ENCODE peak calls at places on chromosomes 1 and 21, in five cellular contexts. One of them, this sample, is unnamed.
A peak's percentile ranks its signal among the peaks of the same experiment; 100 is the strongest.

GRCh38 chr1:45669379-45669778 is 17.0 kb downstream of the GPBP1L1 start:
- DNase-seq in activated B cell treated with CpG ODN at 0.5 μM for 24 hours: no peak
- DNase-seq in fibroblast of pulmonary artery: no peak
- DNase-seq in AG04450: no peak
- DNase-seq in astrocyte of the spinal cord: no peak
- DNase-seq in this sample: no peak

GRCh38 chr1:62311473-62311943 is 7.7 kb downstream of the KANK4 start:
- DNase-seq in AG04450: no peak
- DNase-seq in fibroblast of pulmonary artery: no peak
- DNase-seq in activated B cell treated with CpG ODN at 0.5 μM for 24 hours: no peak
- DNase-seq in astrocyte of the spinal cord: no peak
- DNase-seq in this sample: peak; percentile 56

GRCh38 chr1:215748431-215748830 is 181.3 kb downstream of the KCTD3 start:
- DNase-seq in fibroblast of pulmonary artery: no peak
- DNase-seq in astrocyte of the spinal cord: no peak
- DNase-seq in AG04450: no peak
- DNase-seq in activated B cell treated with CpG ODN at 0.5 μM for 24 hours: no peak
- DNase-seq in this sample: no peak

GRCh38 chr1:23865543-23865930 is 2.6 kb downstream of the FUCA1 start:
- DNase-seq in fibroblast of pulmonary artery: peak; percentile 10
- DNase-seq in astrocyte of the spinal cord: peak; percentile 88
- DNase-seq in activated B cell treated with CpG ODN at 0.5 μM for 24 hours: no peak
- DNase-seq in AG04450: no peak
- DNase-seq in this sample: no peak

GRCh38 chr1:101285922-101286568 is 49.2 kb downstream of the S1PR1 start:
- DNase-seq in AG04450: no peak
- DNase-seq in activated B cell treated with CpG ODN at 0.5 μM for 24 hours: no peak
- DNase-seq in fibroblast of pulmonary artery: no peak
- DNase-seq in astrocyte of the spinal cord: no peak
- DNase-seq in this sample: no peak

GRCh38 chr21:35696644-35697043 is 363.7 kb downstream of the SETD4 start:
- DNase-seq in AG04450: no peak
- DNase-seq in astrocyte of the spinal cord: no peak
- DNase-seq in fibroblast of pulmonary artery: no peak
- DNase-seq in activated B cell treated with CpG ODN at 0.5 μM for 24 hours: no peak
- DNase-seq in this sample: no peak

GRCh38 chr1:203144661-203145060 is 17.1 kb downstream of the ADORA1 start:
- DNase-seq in astrocyte of the spinal cord: no peak
- DNase-seq in fibroblast of pulmonary artery: peak; percentile 56
- DNase-seq in AG04450: no peak
- DNase-seq in activated B cell treated with CpG ODN at 0.5 μM for 24 hours: no peak
- DNase-seq in this sample: no peak

GRCh38 chr1:9181990-9182783 is 52.4 kb upstream of the H6PD start:
- DNase-seq in fibroblast of pulmonary artery: peak; percentile 56
- DNase-seq in astrocyte of the spinal cord: peak; percentile 42
- DNase-seq in AG04450: no peak
- DNase-seq in activated B cell treated with CpG ODN at 0.5 μM for 24 hours: no peak
- DNase-seq in this sample: no peak

GRCh38 chr1:154598871-154599635 is 8.9 kb downstream of the ADAR start:
- DNase-seq in AG04450: no peak
- DNase-seq in fibroblast of pulmonary artery: peak; percentile 37
- DNase-seq in activated B cell treated with CpG ODN at 0.5 μM for 24 hours: no peak
- DNase-seq in astrocyte of the spinal cord: peak; percentile 40
- DNase-seq in this sample: no peak

GRCh38 chr21:16534408-16535099 is 804.8 kb downstream of the USP25 start:
- DNase-seq in fibroblast of pulmonary artery: peak; percentile 98
- DNase-seq in AG04450: no peak
- DNase-seq in astrocyte of the spinal cord: peak; percentile 76
- DNase-seq in activated B cell treated with CpG ODN at 0.5 μM for 24 hours: no peak
- DNase-seq in this sample: no peak

GRCh38 chr1:67812225-67812624 is 21.0 kb downstream of the GNG12 start:
- DNase-seq in fibroblast of pulmonary artery: no peak
- DNase-seq in astrocyte of the spinal cord: no peak
- DNase-seq in activated B cell treated with CpG ODN at 0.5 μM for 24 hours: no peak
- DNase-seq in AG04450: no peak
- DNase-seq in this sample: no peak

GRCh38 chr1:24022611-24023359 is 42.7 kb upstream of the SRSF10 start:
- DNase-seq in AG04450: no peak
- DNase-seq in fibroblast of pulmonary artery: peak; percentile 75
- DNase-seq in activated B cell treated with CpG ODN at 0.5 μM for 24 hours: no peak
- DNase-seq in astrocyte of the spinal cord: peak; percentile 91
- DNase-seq in this sample: no peak

GRCh38 chr1:174912243-174912642 is 87.5 kb upstream of the CACYBP start:
- DNase-seq in fibroblast of pulmonary artery: no peak
- DNase-seq in astrocyte of the spinal cord: no peak
- DNase-seq in AG04450: no peak
- DNase-seq in activated B cell treated with CpG ODN at 0.5 μM for 24 hours: no peak
- DNase-seq in this sample: no peak

GRCh38 chr1:3501856-3502665 is 47.6 kb downstream of the ARHGEF16 start:
- DNase-seq in astrocyte of the spinal cord: peak; percentile 43
- DNase-seq in activated B cell treated with CpG ODN at 0.5 μM for 24 hours: no peak
- DNase-seq in AG04450: no peak
- DNase-seq in fibroblast of pulmonary artery: peak; percentile 54
- DNase-seq in this sample: no peak

GRCh38 chr1:32926562-32926961 is 25.4 kb upstream of the TMEM54 start:
- DNase-seq in activated B cell treated with CpG ODN at 0.5 μM for 24 hours: no peak
- DNase-seq in astrocyte of the spinal cord: no peak
- DNase-seq in AG04450: no peak
- DNase-seq in fibroblast of pulmonary artery: no peak
- DNase-seq in this sample: no peak

GRCh38 chr1:167871331-167871730 is 42.6 kb downstream of the ADCY10 start:
- DNase-seq in activated B cell treated with CpG ODN at 0.5 μM for 24 hours: no peak
- DNase-seq in astrocyte of the spinal cord: peak; percentile 41
- DNase-seq in AG04450: no peak
- DNase-seq in fibroblast of pulmonary artery: no peak
- DNase-seq in this sample: no peak

GRCh38 chr21:45146301-45146700 is 71.9 kb downstream of the ADARB1 start:
- DNase-seq in AG04450: no peak
- DNase-seq in fibroblast of pulmonary artery: no peak
- DNase-seq in astrocyte of the spinal cord: no peak
- DNase-seq in activated B cell treated with CpG ODN at 0.5 μM for 24 hours: no peak
- DNase-seq in this sample: no peak

GRCh38 chr1:200364831-200365230 is 45.0 kb downstream of the ZNF281 start:
- DNase-seq in activated B cell treated with CpG ODN at 0.5 μM for 24 hours: no peak
- DNase-seq in fibroblast of pulmonary artery: no peak
- DNase-seq in AG04450: no peak
- DNase-seq in astrocyte of the spinal cord: peak; percentile 55
- DNase-seq in this sample: no peak

GRCh38 chr21:32574946-32575925 is 10.1 kb downstream of the TCP10L start:
- DNase-seq in fibroblast of pulmonary artery: no peak
- DNase-seq in AG04450: no peak
- DNase-seq in astrocyte of the spinal cord: no peak
- DNase-seq in activated B cell treated with CpG ODN at 0.5 μM for 24 hours: no peak
- DNase-seq in this sample: no peak

GRCh38 chr1:178682886-178683285 is 42.2 kb upstream of the RALGPS2 start:
- DNase-seq in astrocyte of the spinal cord: no peak
- DNase-seq in AG04450: no peak
- DNase-seq in fibroblast of pulmonary artery: no peak
- DNase-seq in activated B cell treated with CpG ODN at 0.5 μM for 24 hours: no peak
- DNase-seq in this sample: no peak

GRCh38 chr1:94103608-94104007 is 17.3 kb downstream of the ABCA4 start:
- DNase-seq in activated B cell treated with CpG ODN at 0.5 μM for 24 hours: no peak
- DNase-seq in astrocyte of the spinal cord: no peak
- DNase-seq in AG04450: no peak
- DNase-seq in fibroblast of pulmonary artery: no peak
- DNase-seq in this sample: no peak

GRCh38 chr1:15830284-15830657 is 17.2 kb upstream of the SPEN start:
- DNase-seq in astrocyte of the spinal cord: no peak
- DNase-seq in AG04450: no peak
- DNase-seq in fibroblast of pulmonary artery: no peak
- DNase-seq in activated B cell treated with CpG ODN at 0.5 μM for 24 hours: no peak
- DNase-seq in this sample: no peak
- TF ChIP-seq CTCF in astrocyte of the spinal cord: no peak
- TF ChIP-seq CTCF in AG04450: no peak
- TF ChIP-seq CTCF in fibroblast of pulmonary artery: no peak
- TF ChIP-seq CTCF in activated B cell treated with CpG ODN at 0.5 μM for 24 hours: no peak
- TF ChIP-seq CTCF in this sample: no peak

GRCh38 chr1:58249729-58250586 is 296.6 kb downstream of the OMA1 start:
- DNase-seq in astrocyte of the spinal cord: peak; percentile 32
- DNase-seq in AG04450: no peak
- DNase-seq in fibroblast of pulmonary artery: peak; percentile 19
- DNase-seq in activated B cell treated with CpG ODN at 0.5 μM for 24 hours: no peak
- DNase-seq in this sample: no peak
- TF ChIP-seq CTCF in astrocyte of the spinal cord: peak; percentile 8
- TF ChIP-seq CTCF in AG04450: no peak
- TF ChIP-seq CTCF in fibroblast of pulmonary artery: no peak
- TF ChIP-seq CTCF in activated B cell treated with CpG ODN at 0.5 μM for 24 hours: no peak
- TF ChIP-seq CTCF in this sample: no peak

DNA sequence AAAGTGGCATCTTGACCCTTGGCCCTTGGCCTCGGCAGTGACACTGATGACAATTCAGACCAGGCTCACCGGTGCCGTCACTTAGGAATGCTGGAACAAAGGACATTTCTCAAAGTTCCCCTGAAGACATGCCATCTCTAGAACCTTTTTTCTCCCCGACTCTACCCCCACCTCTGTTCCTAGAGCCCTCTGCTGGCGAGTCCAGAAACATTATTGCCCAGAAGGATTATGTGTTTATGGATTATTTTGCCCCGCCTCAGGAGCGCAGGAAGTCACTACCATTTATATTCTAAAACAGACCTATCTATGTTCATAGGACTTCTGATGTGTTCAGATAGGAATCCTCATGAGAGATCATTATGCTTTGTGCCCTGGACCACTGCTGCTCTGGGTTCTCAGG is 12.6 kb upstream of the SHISA4 start:
- DNase-seq in fibroblast of pulmonary artery: peak; percentile 33
- DNase-seq in astrocyte of the spinal cord: no peak
- DNase-seq in AG04450: no peak
- DNase-seq in activated B cell treated with CpG ODN at 0.5 μM for 24 hours: no peak
- DNase-seq in this sample: no peak
- TF ChIP-seq CTCF in fibroblast of pulmonary artery: peak; percentile 47
- TF ChIP-seq CTCF in astrocyte of the spinal cord: peak; percentile 57
- TF ChIP-seq CTCF in AG04450: peak; percentile 63
- TF ChIP-seq CTCF in activated B cell treated with CpG ODN at 0.5 μM for 24 hours: no peak
- TF ChIP-seq CTCF in this sample: peak; percentile 37

DNA sequence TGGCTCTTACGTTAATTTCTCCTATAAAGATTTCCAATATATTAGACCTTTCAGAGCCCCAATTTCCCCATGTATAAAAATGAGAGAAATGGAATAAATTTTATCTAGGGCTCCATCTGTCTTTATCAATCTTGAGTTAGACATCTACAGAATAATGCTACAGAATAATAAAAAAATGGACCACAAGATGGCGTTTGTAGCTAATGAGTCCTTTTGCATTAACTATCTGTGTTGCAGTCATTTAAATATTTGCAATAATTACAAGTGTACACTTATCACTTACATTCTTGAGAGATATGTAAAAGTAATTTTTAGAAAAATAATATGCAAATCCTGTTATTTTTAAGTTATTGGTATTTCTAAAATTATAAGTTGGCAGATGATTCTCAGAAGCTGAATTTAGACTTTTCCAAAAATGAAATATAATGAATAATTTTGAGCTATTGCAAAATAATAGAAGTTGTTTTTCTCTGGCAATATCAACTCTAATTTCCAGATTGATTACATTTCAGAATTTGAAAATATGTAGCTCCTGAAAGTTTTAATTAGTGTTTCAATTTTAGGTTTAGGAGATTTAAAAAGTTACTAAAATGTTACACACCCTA is 87.7 kb downstream of the SNX7 start:
- DNase-seq in fibroblast of pulmonary artery: peak; percentile 20
- DNase-seq in astrocyte of the spinal cord: peak; percentile 13
- DNase-seq in AG04450: no peak
- DNase-seq in activated B cell treated with CpG ODN at 0.5 μM for 24 hours: no peak
- DNase-seq in this sample: no peak
- TF ChIP-seq CTCF in fibroblast of pulmonary artery: peak; percentile 49
- TF ChIP-seq CTCF in astrocyte of the spinal cord: peak; percentile 38
- TF ChIP-seq CTCF in AG04450: peak; percentile 49
- TF ChIP-seq CTCF in activated B cell treated with CpG ODN at 0.5 μM for 24 hours: no peak
- TF ChIP-seq CTCF in this sample: peak; percentile 58

GRCh38 chr1:1059494-1060280 is 14.4 kb downstream of the RNF223 start:
- DNase-seq in activated B cell treated with CpG ODN at 0.5 μM for 24 hours: peak; percentile 97
- DNase-seq in AG04450: no peak
- DNase-seq in astrocyte of the spinal cord: peak; percentile 72
- DNase-seq in fibroblast of pulmonary artery: peak; percentile 60
- DNase-seq in this sample: peak; percentile 78
- TF ChIP-seq CTCF in activated B cell treated with CpG ODN at 0.5 μM for 24 hours: no peak
- TF ChIP-seq CTCF in AG04450: no peak
- TF ChIP-seq CTCF in astrocyte of the spinal cord: no peak
- TF ChIP-seq CTCF in fibroblast of pulmonary artery: no peak
- TF ChIP-seq CTCF in this sample: no peak

GRCh38 chr1:41171266-41171874 is 70.7 kb downstream of the SCMH1 start:
- DNase-seq in activated B cell treated with CpG ODN at 0.5 μM for 24 hours: no peak
- DNase-seq in astrocyte of the spinal cord: no peak
- DNase-seq in AG04450: no peak
- DNase-seq in fibroblast of pulmonary artery: no peak
- DNase-seq in this sample: no peak

GRCh38 chr1:41164727-41165126 is 77.4 kb downstream of the SCMH1 start:
- DNase-seq in fibroblast of pulmonary artery: no peak
- DNase-seq in astrocyte of the spinal cord: no peak
- DNase-seq in AG04450: no peak
- DNase-seq in activated B cell treated with CpG ODN at 0.5 μM for 24 hours: no peak
- DNase-seq in this sample: no peak

GRCh38 chr1:41169066-41169798 is 72.9 kb downstream of the SCMH1 start:
- DNase-seq in activated B cell treated with CpG ODN at 0.5 μM for 24 hours: no peak
- DNase-seq in astrocyte of the spinal cord: no peak
- DNase-seq in AG04450: no peak
- DNase-seq in fibroblast of pulmonary artery: no peak
- DNase-seq in this sample: no peak

GRCh38 chr1:41169799-41170180 is 72.3 kb downstream of the SCMH1 start:
- DNase-seq in fibroblast of pulmonary artery: no peak
- DNase-seq in activated B cell treated with CpG ODN at 0.5 μM for 24 hours: no peak
- DNase-seq in AG04450: no peak
- DNase-seq in astrocyte of the spinal cord: no peak
- DNase-seq in this sample: no peak

GRCh38 chr1:41167688-41168087 is 74.4 kb downstream of the SCMH1 start:
- DNase-seq in fibroblast of pulmonary artery: no peak
- DNase-seq in AG04450: no peak
- DNase-seq in astrocyte of the spinal cord: no peak
- DNase-seq in activated B cell treated with CpG ODN at 0.5 μM for 24 hours: no peak
- DNase-seq in this sample: no peak
- TF ChIP-seq CTCF in fibroblast of pulmonary artery: no peak
- TF ChIP-seq CTCF in AG04450: no peak
- TF ChIP-seq CTCF in astrocyte of the spinal cord: no peak
- TF ChIP-seq CTCF in activated B cell treated with CpG ODN at 0.5 μM for 24 hours: no peak
- TF ChIP-seq CTCF in this sample: no peak

This sample was measured in D721Med.